ENCODE peak calls at places on chromosomes 4 and X, in ten cellular contexts. One of them, this sample, is unnamed.

GRCh38 chr4:47646372-47646771 is 161.3 kb downstream of the ATP10D start:
- DNase-seq in RWPE2: no peak
- DNase-seq in tibial artery: no peak
- DNase-seq in activated gamma-delta T cell treated with Interleukin-2 at 50 U/mL for 16 hours: no peak
- DNase-seq in left ventricle myocardium inferior: no peak
- DNase-seq in GM12891: no peak
- DNase-seq in NCI-H2171: no peak
- DNase-seq in H54: no peak
- DNase-seq in HEK293T: no peak
- DNase-seq in foreskin fibroblast: peak
- DNase-seq in this sample: no peak

GRCh38 chr4:157898836-157899605 is 273.8 kb downstream of the GASK1B start:
- DNase-seq in NCI-H2171: no peak
- DNase-seq in activated gamma-delta T cell treated with Interleukin-2 at 50 U/mL for 16 hours: no peak
- DNase-seq in RWPE2: no peak
- DNase-seq in tibial artery: no peak
- DNase-seq in GM12891: no peak
- DNase-seq in HEK293T: no peak
- DNase-seq in foreskin fibroblast: peak
- DNase-seq in left ventricle myocardium inferior: no peak
- DNase-seq in H54: no peak
- DNase-seq in this sample: no peak

GRCh38 chr4:122700178-122700725 is 32.3 kb upstream of the BBS12 start:
- DNase-seq in NCI-H2171: no peak
- DNase-seq in RWPE2: peak
- DNase-seq in GM12891: no peak
- DNase-seq in left ventricle myocardium inferior: peak
- DNase-seq in H54: no peak
- DNase-seq in tibial artery: no peak
- DNase-seq in activated gamma-delta T cell treated with Interleukin-2 at 50 U/mL for 16 hours: no peak
- DNase-seq in HEK293T: no peak
- DNase-seq in foreskin fibroblast: peak
- DNase-seq in this sample: peak

GRCh38 chr4:17497890-17498523 is 13.9 kb downstream of the QDPR start:
- DNase-seq in HEK293T: no peak
- DNase-seq in foreskin fibroblast: peak
- DNase-seq in H54: no peak
- DNase-seq in activated gamma-delta T cell treated with Interleukin-2 at 50 U/mL for 16 hours: no peak
- DNase-seq in NCI-H2171: no peak
- DNase-seq in left ventricle myocardium inferior: no peak
- DNase-seq in GM12891: no peak
- DNase-seq in tibial artery: no peak
- DNase-seq in RWPE2: no peak
- DNase-seq in this sample: no peak

GRCh38 chr4:176400816-176401461 is 81.2 kb downstream of the SPCS3 start:
- DNase-seq in H54: no peak
- DNase-seq in HEK293T: no peak
- DNase-seq in NCI-H2171: no peak
- DNase-seq in left ventricle myocardium inferior: no peak
- DNase-seq in activated gamma-delta T cell treated with Interleukin-2 at 50 U/mL for 16 hours: no peak
- DNase-seq in foreskin fibroblast: peak
- DNase-seq in RWPE2: no peak
- DNase-seq in tibial artery: no peak
- DNase-seq in GM12891: no peak
- DNase-seq in this sample: no peak

GRCh38 chr4:37995299-37995821 is 35.2 kb downstream of the PTTG2 start:
- DNase-seq in activated gamma-delta T cell treated with Interleukin-2 at 50 U/mL for 16 hours: no peak
- DNase-seq in tibial artery: no peak
- DNase-seq in NCI-H2171: no peak
- DNase-seq in GM12891: no peak
- DNase-seq in foreskin fibroblast: no peak
- DNase-seq in RWPE2: no peak
- DNase-seq in left ventricle myocardium inferior: no peak
- DNase-seq in H54: no peak
- DNase-seq in HEK293T: no peak
- DNase-seq in this sample: no peak

GRCh38 chr4:93184093-93184492 is 644.5 kb upstream of the ATOH1 start:
- DNase-seq in tibial artery: no peak
- DNase-seq in HEK293T: no peak
- DNase-seq in NCI-H2171: no peak
- DNase-seq in RWPE2: no peak
- DNase-seq in activated gamma-delta T cell treated with Interleukin-2 at 50 U/mL for 16 hours: no peak
- DNase-seq in H54: no peak
- DNase-seq in left ventricle myocardium inferior: no peak
- DNase-seq in GM12891: no peak
- DNase-seq in foreskin fibroblast: no peak
- DNase-seq in this sample: no peak

GRCh38 chr4:103305355-103305754 is 107.2 kb upstream of the CENPE start:
- DNase-seq in foreskin fibroblast: no peak
- DNase-seq in RWPE2: no peak
- DNase-seq in tibial artery: no peak
- DNase-seq in NCI-H2171: no peak
- DNase-seq in left ventricle myocardium inferior: no peak
- DNase-seq in H54: no peak
- DNase-seq in GM12891: no peak
- DNase-seq in HEK293T: no peak
- DNase-seq in activated gamma-delta T cell treated with Interleukin-2 at 50 U/mL for 16 hours: no peak
- DNase-seq in this sample: no peak

GRCh38 chr4:118281611-118282442 is 71.0 kb downstream of the PRSS12 start:
- DNase-seq in activated gamma-delta T cell treated with Interleukin-2 at 50 U/mL for 16 hours: no peak
- DNase-seq in GM12891: no peak
- DNase-seq in foreskin fibroblast: peak
- DNase-seq in H54: no peak
- DNase-seq in left ventricle myocardium inferior: no peak
- DNase-seq in tibial artery: no peak
- DNase-seq in NCI-H2171: peak
- DNase-seq in HEK293T: no peak
- DNase-seq in RWPE2: no peak
- DNase-seq in this sample: no peak

GRCh38 chr4:144646523-144647094 is 653 bp downstream of the HHIP start:
- DNase-seq in tibial artery: no peak
- DNase-seq in activated gamma-delta T cell treated with Interleukin-2 at 50 U/mL for 16 hours: no peak
- DNase-seq in GM12891: no peak
- DNase-seq in left ventricle myocardium inferior: no peak
- DNase-seq in foreskin fibroblast: peak
- DNase-seq in HEK293T: peak
- DNase-seq in H54: no peak
- DNase-seq in RWPE2: no peak
- DNase-seq in NCI-H2171: no peak
- DNase-seq in this sample: no peak

GRCh38 chr4:80336582-80336981 is 1.1 kb downstream of the CFAP299 start:
- DNase-seq in RWPE2: no peak
- DNase-seq in tibial artery: no peak
- DNase-seq in GM12891: no peak
- DNase-seq in foreskin fibroblast: peak
- DNase-seq in left ventricle myocardium inferior: no peak
- DNase-seq in activated gamma-delta T cell treated with Interleukin-2 at 50 U/mL for 16 hours: no peak
- DNase-seq in NCI-H2171: no peak
- DNase-seq in HEK293T: peak
- DNase-seq in H54: peak
- DNase-seq in this sample: no peak

GRCh38 chrX:8913665-8914409 is 112.7 kb upstream of the FAM9A start:
- DNase-seq in foreskin fibroblast: peak
- DNase-seq in GM12891: no peak
- DNase-seq in activated gamma-delta T cell treated with Interleukin-2 at 50 U/mL for 16 hours: no peak
- DNase-seq in tibial artery: no peak
- DNase-seq in left ventricle myocardium inferior: peak
- DNase-seq in RWPE2: no peak
- DNase-seq in NCI-H2171: no peak
- DNase-seq in HEK293T: no peak
- DNase-seq in H54: no peak
- DNase-seq in this sample: peak

GRCh38 chr4:99410075-99410474 is 25.1 kb downstream of the ADH7 start:
- DNase-seq in RWPE2: no peak
- DNase-seq in NCI-H2171: no peak
- DNase-seq in tibial artery: no peak
- DNase-seq in activated gamma-delta T cell treated with Interleukin-2 at 50 U/mL for 16 hours: no peak
- DNase-seq in HEK293T: no peak
- DNase-seq in GM12891: no peak
- DNase-seq in foreskin fibroblast: no peak
- DNase-seq in H54: no peak
- DNase-seq in left ventricle myocardium inferior: no peak
- DNase-seq in this sample: peak

GRCh38 chrX:110346681-110347080 is 12.0 kb upstream of the RTL9 start:
- DNase-seq in H54: no peak
- DNase-seq in HEK293T: no peak
- DNase-seq in tibial artery: no peak
- DNase-seq in RWPE2: no peak
- DNase-seq in NCI-H2171: no peak
- DNase-seq in foreskin fibroblast: peak
- DNase-seq in activated gamma-delta T cell treated with Interleukin-2 at 50 U/mL for 16 hours: no peak
- DNase-seq in left ventricle myocardium inferior: peak
- DNase-seq in GM12891: no peak
- DNase-seq in this sample: peak

GRCh38 chrX:68090266-68090665 is 343.0 kb downstream of the OPHN1 start:
- DNase-seq in RWPE2: no peak
- DNase-seq in NCI-H2171: no peak
- DNase-seq in HEK293T: peak
- DNase-seq in H54: no peak
- DNase-seq in tibial artery: no peak
- DNase-seq in foreskin fibroblast: peak
- DNase-seq in GM12891: no peak
- DNase-seq in activated gamma-delta T cell treated with Interleukin-2 at 50 U/mL for 16 hours: no peak
- DNase-seq in left ventricle myocardium inferior: no peak
- DNase-seq in this sample: no peak

GRCh38 chrX:75596178-75596577 is 73.3 kb upstream of the ZDHHC15 start:
- DNase-seq in GM12891: no peak
- DNase-seq in RWPE2: no peak
- DNase-seq in HEK293T: no peak
- DNase-seq in activated gamma-delta T cell treated with Interleukin-2 at 50 U/mL for 16 hours: no peak
- DNase-seq in tibial artery: no peak
- DNase-seq in left ventricle myocardium inferior: no peak
- DNase-seq in NCI-H2171: no peak
- DNase-seq in foreskin fibroblast: no peak
- DNase-seq in H54: no peak
- DNase-seq in this sample: no peak

GRCh38 chrX:119655125-119655524 is 37.8 kb downstream of the SEPTIN6 start:
- DNase-seq in activated gamma-delta T cell treated with Interleukin-2 at 50 U/mL for 16 hours: no peak
- DNase-seq in NCI-H2171: no peak
- DNase-seq in foreskin fibroblast: peak
- DNase-seq in HEK293T: no peak
- DNase-seq in RWPE2: no peak
- DNase-seq in tibial artery: no peak
- DNase-seq in GM12891: no peak
- DNase-seq in left ventricle myocardium inferior: peak
- DNase-seq in H54: peak
- DNase-seq in this sample: no peak

GRCh38 chrX:47815901-47816845 is 20.5 kb upstream of the ZNF81 start:
- DNase-seq in RWPE2: no peak
- DNase-seq in foreskin fibroblast: peak
- DNase-seq in GM12891: no peak
- DNase-seq in activated gamma-delta T cell treated with Interleukin-2 at 50 U/mL for 16 hours: no peak
- DNase-seq in NCI-H2171: no peak
- DNase-seq in tibial artery: no peak
- DNase-seq in H54: no peak
- DNase-seq in HEK293T: no peak
- DNase-seq in left ventricle myocardium inferior: no peak
- DNase-seq in this sample: no peak

GRCh38 chrX:115560211-115560977 is 580 bp upstream of the PLS3 start:
- DNase-seq in left ventricle myocardium inferior: no peak
- DNase-seq in HEK293T: peak
- DNase-seq in GM12891: no peak
- DNase-seq in tibial artery: no peak
- DNase-seq in activated gamma-delta T cell treated with Interleukin-2 at 50 U/mL for 16 hours: no peak
- DNase-seq in NCI-H2171: no peak
- DNase-seq in RWPE2: peak
- DNase-seq in foreskin fibroblast: peak
- DNase-seq in H54: no peak
- DNase-seq in this sample: no peak

GRCh38 chr4:40842318-40842717 is 92.6 kb downstream of the NSUN7 start:
- DNase-seq in left ventricle myocardium inferior: no peak
- DNase-seq in NCI-H2171: no peak
- DNase-seq in RWPE2: no peak
- DNase-seq in foreskin fibroblast: peak
- DNase-seq in activated gamma-delta T cell treated with Interleukin-2 at 50 U/mL for 16 hours: no peak
- DNase-seq in GM12891: no peak
- DNase-seq in tibial artery: no peak
- DNase-seq in H54: no peak
- DNase-seq in HEK293T: no peak
- DNase-seq in this sample: no peak

GRCh38 chr4:11073621-11074051 is 355.1 kb downstream of the HS3ST1 start:
- DNase-seq in H54: no peak
- DNase-seq in foreskin fibroblast: peak
- DNase-seq in tibial artery: peak
- DNase-seq in GM12891: no peak
- DNase-seq in left ventricle myocardium inferior: peak
- DNase-seq in HEK293T: no peak
- DNase-seq in activated gamma-delta T cell treated with Interleukin-2 at 50 U/mL for 16 hours: no peak
- DNase-seq in NCI-H2171: no peak
- DNase-seq in RWPE2: no peak
- DNase-seq in this sample: peak

GRCh38 chr4:20532871-20533870 is 167.1 kb upstream of the PACRGL start:
- DNase-seq in HEK293T: no peak
- DNase-seq in NCI-H2171: no peak
- DNase-seq in H54: no peak
- DNase-seq in left ventricle myocardium inferior: no peak
- DNase-seq in foreskin fibroblast: peak
- DNase-seq in activated gamma-delta T cell treated with Interleukin-2 at 50 U/mL for 16 hours: no peak
- DNase-seq in RWPE2: no peak
- DNase-seq in tibial artery: no peak
- DNase-seq in GM12891: no peak
- DNase-seq in this sample: no peak

GRCh38 chr4:110009526-110009925 is 96.8 kb downstream of the EGF start:
- DNase-seq in NCI-H2171: no peak
- DNase-seq in activated gamma-delta T cell treated with Interleukin-2 at 50 U/mL for 16 hours: no peak
- DNase-seq in tibial artery: no peak
- DNase-seq in GM12891: no peak
- DNase-seq in H54: no peak
- DNase-seq in left ventricle myocardium inferior: no peak
- DNase-seq in HEK293T: no peak
- DNase-seq in foreskin fibroblast: no peak
- DNase-seq in RWPE2: no peak
- DNase-seq in this sample: no peak

This sample was measured in Right ventricle myocardium superior.